ENCODE peak calls at places on chromosomes 3 and 15, in seven cellular contexts. W is adrenal gland, Q is PC-3, E is esophagus squamous epithelium, H is fibroblast of lung, A is RWPE2, R is IMR-90. K is an unnamed sample. For H3K4me1, the result is how much of the 10 kb centered on the place peaks cover.

GRCh38 chr15:79230766-79231165 is 51.8 kb upstream of the ANKRD34C start:
- DNase-seq in W (no peak), Q (no peak), E (no peak), H (no peak), A (no peak), R (no peak), K (no peak)

GRCh38 chr3:152968388-152969024 is 133.6 kb downstream of the P2RY1 start:
- DNase-seq in W (no peak), Q (peak), E (no peak), H (peak), A (no peak), R (no peak), K (no peak)

GRCh38 chr15:45097466-45097865 is 16.5 kb downstream of the DUOX2 start:
- DNase-seq in W (no peak), Q (no peak), E (no peak), H (no peak), A (no peak), R (no peak), K (no peak)

GRCh38 chr3:32619395-32619794 is 48.7 kb upstream of the DYNC1LI1 start:
- DNase-seq in W (no peak), Q (no peak), E (no peak), H (no peak), A (no peak), R (no peak), K (no peak)

GRCh38 chr15:72369964-72370363 is 5.8 kb downstream of the HEXA start:
- DNase-seq in W (no peak), Q (no peak), E (no peak), H (no peak), A (no peak), R (no peak), K (no peak)

GRCh38 chr3:149197669-149198068 is 24.0 kb downstream of the CP start:
- DNase-seq in W (no peak), Q (no peak), E (no peak), H (no peak), A (no peak), R (no peak), K (no peak)

GRCh38 chr3:129313415-129313982 is 34.8 kb downstream of the HMCES start:
- DNase-seq in W (no peak), Q (peak), E (no peak), H (no peak), A (no peak), R (peak), K (peak)

GRCh38 chr3:158352551-158352950 is 218.4 kb upstream of the MLF1 start:
- DNase-seq in W (no peak), Q (no peak), E (no peak), H (no peak), A (no peak), R (no peak), K (peak)

GRCh38 chr3:177703788-177704187 is 506.5 kb upstream of the TBL1XR1 start:
- DNase-seq in W (no peak), Q (peak), E (no peak), H (peak), A (no peak), R (peak), K (no peak)

GRCh38 chr3:29899011-29899410 is 618.1 kb downstream of the RBMS3 start:
- DNase-seq in W (no peak), Q (no peak), E (no peak), H (no peak), A (no peak), R (no peak), K (no peak)

GRCh38 chr3:169812844-169813677 is at the start of the genes LRRC34 and LRRIQ4:
- DNase-seq in W (peak), Q (peak), E (peak), H (peak), A (no peak), R (peak), K (peak)

GRCh38 chr3:55002416-55002930 is 74.6 kb upstream of the LRTM1 start:
- DNase-seq in W (no peak), Q (no peak), E (no peak), H (no peak), A (no peak), R (no peak), K (no peak)

GRCh38 chr3:126026277-126026751 is 57.3 kb downstream of the ROPN1B start:
- DNase-seq in W (no peak), Q (no peak), E (no peak), H (no peak), A (no peak), R (no peak), K (no peak)

GRCh38 chr3:169354774-169355501 is 308.6 kb downstream of the MECOM start:
- DNase-seq in W (no peak), Q (no peak), E (no peak), H (no peak), A (no peak), R (no peak), K (no peak)

GRCh38 chr3:149582395-149582794 is 75.4 kb downstream of the WWTR1 start:
- DNase-seq in W (no peak), Q (no peak), E (no peak), H (no peak), A (no peak), R (no peak), K (no peak)

GRCh38 chr3:54982807-54983206 is 54.9 kb upstream of the LRTM1 start:
- DNase-seq in W (no peak), Q (no peak), E (no peak), H (no peak), A (no peak), R (no peak), K (no peak)

GRCh38 chr3:13708301-13708700 is 159.4 kb downstream of the FBLN2 start:
- DNase-seq in W (peak), Q (no peak), E (no peak), H (no peak), A (peak), R (no peak), K (no peak)

GRCh38 chr3:67940200-67940952 is 286.0 kb upstream of the SUCLG2 start:
- DNase-seq in W (peak), Q (peak), E (no peak), H (no peak), A (no peak), R (no peak), K (peak)

GRCh38 chr3:127491909-127492308 is 98.6 kb downstream of the TPRA1 start:
- DNase-seq in W (no peak), Q (no peak), E (no peak), H (no peak), A (no peak), R (no peak), K (no peak)

GRCh38 chr3:11711826-11712225 is 68.1 kb upstream of the VGLL4 start:
- DNase-seq in W (no peak), Q (no peak), E (no peak), H (no peak), A (no peak), R (no peak), K (no peak)

GRCh38 chr3:179868715-179869114 is 168.0 kb downstream of the PEX5L start:
- DNase-seq in W (no peak), Q (no peak), E (no peak), H (no peak), A (no peak), R (no peak), K (no peak)

GRCh38 chr3:61927332-61927731 is 366.0 kb downstream of the PTPRG start:
- DNase-seq in W (peak), Q (no peak), E (no peak), H (peak), A (no peak), R (peak), K (peak)

GRCh38 chr3:188827593-188827992 is 344.2 kb upstream of the TPRG1 start:
- DNase-seq in W (no peak), Q (no peak), E (no peak), H (peak), A (no peak), R (peak), K (no peak)

GRCh38 chr3:29141197-29141911 is 139.5 kb upstream of the RBMS3 start:
- DNase-seq in W (no peak), Q (no peak), E (no peak), H (peak), A (no peak), R (peak), K (no peak)

GRCh38 chr15:86267892-86268291 is 188.2 kb downstream of the AGBL1 start:
- DNase-seq in W (no peak), Q (peak), E (no peak), H (peak), A (peak), R (no peak), K (no peak)

GRCh38 chr15:34243226-34243625 is 18.4 kb downstream of the EMC4 start:
- DNase-seq in W (no peak), Q (no peak), E (no peak), H (peak), A (no peak), R (peak), K (no peak)

GRCh38 chr3:87798567-87798947 is 260.2 kb downstream of the CGGBP1 start:
- DNase-seq in W (no peak), Q (peak), E (no peak), H (no peak), A (no peak), R (no peak), K (no peak)

GRCh38 chr3:155424041-155424605 is 130.6 kb upstream of the STRIT1 start:
- DNase-seq in W (no peak), Q (peak), E (no peak), H (no peak), A (no peak), R (no peak), K (no peak)

GRCh38 chr3:42508562-42508961 is 6.1 kb downstream of the VIPR1 start:
- DNase-seq in W (no peak), Q (no peak), E (no peak), H (no peak), A (peak), R (no peak), K (no peak)

GRCh38 chr3:146466596-146466995 is 2.8 kb downstream of the PLSCR2 start:
- DNase-seq in W (no peak), Q (peak), E (no peak), H (peak), A (no peak), R (peak), K (no peak)

GRCh38 chr3:144770291-144770690 is 798.7 kb downstream of the DIPK2A start:
- DNase-seq in W (no peak), Q (no peak), E (no peak), H (no peak), A (no peak), R (no peak), K (no peak)

GRCh38 chr15:81008312-81008711 is 7.6 kb downstream of the TLNRD1 start:
- DNase-seq in W (no peak), Q (peak), E (no peak), H (no peak), A (no peak), R (no peak), K (peak)

GRCh38 chr3:137709011-137709601 is 55.0 kb upstream of the SOX14 start:
- DNase-seq in W (no peak), Q (peak), E (no peak), H (no peak), A (no peak), R (no peak), K (no peak)

GRCh38 chr15:101128191-101128590 is 123.7 kb downstream of the CHSY1 start:
- DNase-seq in W (no peak), Q (peak), E (no peak), H (peak), A (no peak), R (peak), K (peak)

GRCh38 chr3:10023587-10024310 is 2.5 kb upstream of the FANCD2 start:
- DNase-seq in W (no peak), Q (peak), E (no peak), H (peak), A (no peak), R (peak), K (no peak)

GRCh38 chr15:88378259-88378658 is 88.9 kb downstream of the MRPL46 start:
- DNase-seq in W (no peak), Q (no peak), E (no peak), H (peak), A (no peak), R (peak), K (no peak)

GRCh38 chr15:27820722-27821121 is 278.4 kb downstream of the OCA2 start:
- DNase-seq in W (no peak), Q (no peak), E (no peak), H (peak), A (no peak), R (no peak), K (no peak)

GRCh38 chr3:126703512-126704493 is at the start of gene CHCHD6:
- DNase-seq in W (peak), Q (peak), E (peak), H (peak), A (peak), R (peak), K (peak)

GRCh38 chr3:112649478-112649735 is 8.5 kb upstream of the CCDC80 start:
- DNase-seq in W (no peak), Q (peak), E (no peak), H (peak), A (no peak), R (peak), K (no peak)

GRCh38 chr3:8481380-8481779 is 20.2 kb upstream of the LMCD1 start:
- DNase-seq in W (no peak), Q (no peak), E (no peak), H (no peak), A (no peak), R (no peak), K (no peak)
- TF ChIP-seq CTCF in W (peak), Q (no peak), E (no peak), H (peak), A (no peak), R (no peak), K (no peak)

GRCh38 chr3:107218864-107219269 is 158.4 kb upstream of the CCDC54 start:
- DNase-seq in W (no peak), Q (no peak), E (no peak), H (no peak), A (no peak), R (no peak), K (no peak)
- H3K27ac ChIP-seq in W (no peak), Q (no peak), E (no peak), H (no peak), A (peak), R (no peak), K (no peak)

DNA sequence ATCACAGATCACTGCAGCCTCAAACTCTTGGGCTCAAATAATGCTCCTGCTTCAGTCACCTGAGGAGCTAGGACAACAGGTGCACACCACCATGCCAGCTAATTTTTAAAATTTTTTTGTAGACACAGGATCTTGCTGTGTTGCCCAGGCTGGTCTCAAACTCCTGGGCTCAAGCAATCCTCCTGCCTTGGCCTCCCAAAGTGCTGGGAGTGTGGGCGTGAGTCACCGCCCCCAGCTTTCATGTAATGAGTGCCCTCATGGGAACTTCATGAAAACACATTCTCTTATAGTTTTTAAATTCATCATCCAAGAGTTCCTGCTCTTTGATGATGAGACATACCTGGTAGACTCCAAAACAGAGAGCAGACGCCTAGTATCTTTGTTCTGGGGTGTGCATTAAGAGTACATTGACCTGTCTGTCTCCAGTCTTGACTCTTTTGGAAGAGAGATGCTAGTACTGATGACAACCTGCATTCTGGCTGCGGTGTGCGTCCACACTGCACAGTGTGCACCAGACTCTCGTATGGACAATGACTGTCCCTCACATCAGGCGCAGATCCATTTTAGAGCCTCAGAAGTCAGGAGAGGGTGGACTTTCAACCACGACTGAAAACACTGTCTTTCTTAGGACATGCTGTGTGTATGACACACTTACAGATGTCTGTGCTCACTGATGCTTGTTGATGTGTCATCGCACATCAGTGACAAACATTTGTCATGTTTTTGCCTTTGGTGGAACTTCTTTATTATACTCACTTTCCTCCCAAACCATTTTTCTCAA is 2.0 kb downstream of the NRROS start:
- DNase-seq in W (no peak), Q (no peak), E (no peak), H (no peak), A (no peak), R (no peak), K (no peak)
- H3K4me1 ChIP-seq in W (under half), Q (under half), E (under half), H (under half), A (under half), R (under half), K (under half)

DNA sequence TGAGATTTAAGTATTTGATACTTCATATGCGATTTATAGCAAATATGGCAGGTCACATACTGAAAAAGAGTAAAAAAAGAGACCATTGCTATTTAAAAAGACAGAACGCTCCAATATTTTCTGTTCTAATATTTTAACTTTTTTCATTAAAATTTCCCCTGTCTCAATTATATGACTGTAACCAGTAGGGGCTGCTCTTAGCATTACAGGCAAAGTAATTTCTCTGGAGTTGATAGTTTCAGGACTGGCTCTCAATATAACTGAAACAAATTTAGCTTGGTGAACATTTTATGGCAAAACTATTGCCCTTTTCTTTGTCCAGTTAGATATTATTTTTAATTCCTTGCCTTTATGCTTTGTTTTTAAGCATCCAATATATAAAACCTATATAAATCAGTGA is 286.3 kb upstream of the ROBO2 start:
- DNase-seq in W (no peak), Q (no peak), E (no peak), H (no peak), A (no peak), R (peak), K (no peak)
- TF ChIP-seq CTCF in W (peak), Q (peak), E (peak), H (peak), A (peak), R (peak), K (peak)

GRCh38 chr3:130800829-130801228 is 54.2 kb upstream of the PIK3R4 start:
- DNase-seq in W (no peak), Q (peak), E (no peak), H (peak), A (no peak), R (no peak), K (no peak)
- H3K27ac ChIP-seq in W (no peak), Q (no peak), E (no peak), H (no peak), A (no peak), R (no peak), K (no peak)

GRCh38 chr3:157128771-157129671 is 30.9 kb downstream of the CCNL1 start:
- DNase-seq in W (no peak), Q (peak), E (no peak), H (peak), A (peak), R (peak), K (peak)
- H3K4me1 ChIP-seq in W (under half), Q (half or more), E (under half), H (under half), A (half or more), R (under half), K (half or more)

GRCh38 chr3:52053307-52054304 is 2.8 kb downstream of the DUSP7 start:
- DNase-seq in W (no peak), Q (peak), E (no peak), H (no peak), A (peak), R (peak), K (no peak)
- TF ChIP-seq CTCF in W (no peak), Q (peak), E (peak), H (no peak), A (peak), R (no peak), K (no peak)

DNA sequence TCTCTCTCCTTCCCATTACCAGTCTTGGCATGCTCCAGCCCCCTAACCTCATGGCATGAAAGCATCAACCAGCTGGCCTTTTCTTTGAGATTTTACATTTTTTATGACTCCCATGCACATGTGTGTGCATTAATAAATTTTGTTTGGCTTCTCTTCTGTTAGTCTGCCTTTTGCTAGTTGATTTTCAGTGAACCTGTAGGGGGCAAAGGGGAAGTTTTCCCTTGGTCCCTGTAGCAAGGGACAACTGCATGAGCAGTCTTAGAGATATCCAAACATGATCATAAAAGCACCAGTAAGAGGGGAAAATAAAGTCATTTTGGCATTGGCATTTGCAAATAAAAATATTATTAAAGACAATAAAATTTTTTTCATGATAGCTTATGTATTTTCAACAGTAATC is 73.7 kb downstream of the OXSM start:
- DNase-seq in W (no peak), Q (peak), E (no peak), H (no peak), A (no peak), R (no peak), K (no peak)
- H3K27ac ChIP-seq in W (no peak), Q (no peak), E (no peak), H (no peak), A (no peak), R (no peak), K (no peak)